ENCODE peak calls at places on chromosomes 16 and 17, in seven cellular contexts. Y, L, A, D, N, K and H are unnamed samples.

GRCh38 chr17:43338886-43339516 is 59.8 kb upstream of the ARL4D start:
- DNase-seq in L (peak), K (peak), Y (peak), N (peak), A (no peak), D (peak), H (peak)

GRCh38 chr17:48816774-48817590 is at the start of gene TTLL6:
- DNase-seq in D (no peak), K (peak), Y (peak), L (peak), A (peak), N (peak), H (peak)

GRCh38 chr17:17304521-17304985 is 1.4 kb downstream of the NT5M start:
- DNase-seq in A (no peak), Y (no peak), D (no peak), L (no peak), K (peak), N (no peak), H (no peak)

GRCh38 chr16:79359082-79359481 is 241.5 kb downstream of the MAF start:
- DNase-seq in L (no peak), K (no peak), Y (no peak), N (no peak), A (no peak), D (no peak), H (no peak)

GRCh38 chr16:66548068-66548467 is 1.9 kb downstream of the TK2 start:
- DNase-seq in L (no peak), Y (no peak), D (no peak), K (no peak), N (no peak), A (no peak), H (no peak)

GRCh38 chr16:24851700-24852099 is 5.9 kb downstream of the SLC5A11 start:
- DNase-seq in D (peak), N (no peak), K (no peak), A (no peak), L (no peak), Y (no peak), H (no peak)

GRCh38 chr16:85851034-85851780 is 47.8 kb upstream of the IRF8 start:
- DNase-seq in N (peak), L (no peak), D (no peak), K (no peak), Y (no peak), A (no peak), H (no peak)

GRCh38 chr16:88772871-88773811 is 11.9 kb downstream of the PIEZO1 start:
- DNase-seq in L (no peak), A (no peak), Y (no peak), K (peak), D (peak), N (peak), H (no peak)

GRCh38 chr17:40297511-40297910 is 9.8 kb downstream of the CDC6 start:
- DNase-seq in Y (no peak), D (no peak), N (no peak), L (no peak), K (no peak), A (no peak), H (no peak)

GRCh38 chr17:32941419-32942032 is 13.6 kb downstream of the TMEM98 start:
- DNase-seq in Y (no peak), A (no peak), L (no peak), D (no peak), N (no peak), K (no peak), H (no peak)

GRCh38 chr17:16456770-16457316 is 35.1 kb downstream of the LRRC75A start:
- DNase-seq in D (no peak), A (no peak), L (no peak), N (no peak), Y (no peak), K (peak), H (no peak)

GRCh38 chr16:14564323-14564722 is 65.7 kb downstream of the PARN start:
- DNase-seq in Y (peak), L (no peak), K (no peak), N (no peak), A (no peak), D (no peak), H (no peak)

GRCh38 chr16:84665843-84666242 is 17.5 kb downstream of the KLHL36 start:
- DNase-seq in N (no peak), D (no peak), Y (no peak), A (no peak), K (no peak), L (no peak), H (no peak)

GRCh38 chr16:12162586-12162985 is 186.1 kb downstream of the SNX29 start:
- DNase-seq in Y (no peak), D (no peak), K (no peak), A (no peak), L (no peak), N (no peak), H (no peak)

GRCh38 chr16:5790512-5790911 is 692.9 kb upstream of the EEF2KMT start:
- DNase-seq in A (no peak), Y (no peak), L (no peak), K (no peak), N (no peak), D (no peak), H (no peak)

GRCh38 chr17:76544123-76544915 is 4.5 kb downstream of the PRCD start:
- DNase-seq in A (no peak), K (peak), L (no peak), D (no peak), N (no peak), Y (no peak), H (no peak)

GRCh38 chr17:63506627-63507026 is 16.5 kb upstream of the KCNH6 start:
- DNase-seq in D (no peak), Y (no peak), A (no peak), K (no peak), L (no peak), N (no peak), H (no peak)

GRCh38 chr16:62225675-62226074 is 189.4 kb upstream of the CDH8 start:
- DNase-seq in Y (peak), A (no peak), K (peak), L (no peak), N (peak), D (no peak), H (no peak)

GRCh38 chr16:61862756-61863155 is 173.5 kb downstream of the CDH8 start:
- DNase-seq in N (no peak), A (no peak), D (no peak), Y (no peak), K (no peak), L (no peak), H (no peak)

GRCh38 chr17:15392326-15392739 is 50.9 kb upstream of the TEKT3 start:
- DNase-seq in K (no peak), N (no peak), L (no peak), D (peak), Y (no peak), A (peak), H (no peak)

GRCh38 chr17:8126306-8127066 is 2.6 kb upstream of the HES7 start:
- DNase-seq in N (no peak), Y (peak), K (peak), L (no peak), A (no peak), D (no peak), H (peak)

GRCh38 chr17:9244066-9245052 is 223.0 kb downstream of the NTN1 start:
- DNase-seq in L (no peak), K (no peak), N (no peak), A (no peak), Y (peak), D (peak), H (no peak)

GRCh38 chr17:13597723-13598347 is 3.9 kb downstream of the HS3ST3A1 start:
- DNase-seq in N (no peak), Y (peak), L (peak), D (peak), A (no peak), K (peak), H (peak)

GRCh38 chr16:21277045-21277926 is 804 bp downstream of the CRYM start:
- DNase-seq in Y (no peak), L (no peak), N (peak), A (no peak), D (no peak), K (no peak), H (no peak)

GRCh38 chr17:83057793-83058477 is 21.5 kb upstream of the METRNL start:
- DNase-seq in K (no peak), L (no peak), A (no peak), Y (no peak), D (no peak), N (peak), H (no peak)

GRCh38 chr17:73228748-73229236 is 32.9 kb downstream of the CPSF4L start:
- DNase-seq in D (peak), K (no peak), N (peak), Y (peak), A (peak), L (no peak), H (no peak)

GRCh38 chr16:20695024-20695423 is 2.5 kb downstream of the ACSM1 start:
- DNase-seq in Y (no peak), L (no peak), N (no peak), K (no peak), D (no peak), A (no peak), H (no peak)

GRCh38 chr16:61617214-61617783 is 418.9 kb downstream of the CDH8 start:
- DNase-seq in Y (no peak), N (no peak), L (no peak), D (no peak), A (no peak), K (no peak), H (no peak)